ENCODE peak calls at places on chromosomes 2 and 18, in nine cellular contexts. One of them, this sample, is unnamed.

GRCh38 chr2:164917296-164917903 is 37.9 kb downstream of the SLC38A11 start:
- DNase-seq in DMS79: no peak
- DNase-seq in GM19239: no peak
- DNase-seq in fibroblast of pulmonary artery: peak
- DNase-seq in mesothelial cell of epicardium: no peak
- DNase-seq in T-helper 1 cell: no peak
- DNase-seq in stimulated activated naive CD8-positive, alpha-beta T cell treated with anti-CD3 and anti-CD28 coated beads, Interleukin-15, amount 100 ng/mL, for 72 hours: no peak
- DNase-seq in OCI-M1: peak
- DNase-seq in PC-9: no peak
- DNase-seq in this sample: no peak

GRCh38 chr2:19051238-19051831 is 307.1 kb downstream of the OSR1 start:
- DNase-seq in DMS79: no peak
- DNase-seq in GM19239: no peak
- DNase-seq in fibroblast of pulmonary artery: no peak
- DNase-seq in mesothelial cell of epicardium: no peak
- DNase-seq in T-helper 1 cell: no peak
- DNase-seq in stimulated activated naive CD8-positive, alpha-beta T cell treated with anti-CD3 and anti-CD28 coated beads, Interleukin-15, amount 100 ng/mL, for 72 hours: no peak
- DNase-seq in OCI-M1: peak
- DNase-seq in PC-9: no peak
- DNase-seq in this sample: no peak

GRCh38 chr2:163207706-163208370 is 369.3 kb upstream of the KCNH7 start:
- DNase-seq in DMS79: no peak
- DNase-seq in GM19239: no peak
- DNase-seq in fibroblast of pulmonary artery: no peak
- DNase-seq in mesothelial cell of epicardium: no peak
- DNase-seq in T-helper 1 cell: no peak
- DNase-seq in stimulated activated naive CD8-positive, alpha-beta T cell treated with anti-CD3 and anti-CD28 coated beads, Interleukin-15, amount 100 ng/mL, for 72 hours: no peak
- DNase-seq in OCI-M1: no peak
- DNase-seq in PC-9: no peak
- DNase-seq in this sample: no peak

GRCh38 chr18:47990981-47991380 is 60.5 kb upstream of the SMAD2 start:
- DNase-seq in DMS79: no peak
- DNase-seq in GM19239: no peak
- DNase-seq in fibroblast of pulmonary artery: no peak
- DNase-seq in mesothelial cell of epicardium: no peak
- DNase-seq in T-helper 1 cell: no peak
- DNase-seq in stimulated activated naive CD8-positive, alpha-beta T cell treated with anti-CD3 and anti-CD28 coated beads, Interleukin-15, amount 100 ng/mL, for 72 hours: no peak
- DNase-seq in OCI-M1: no peak
- DNase-seq in PC-9: no peak
- DNase-seq in this sample: no peak

GRCh38 chr2:136344339-136344738 is 226.4 kb upstream of the CXCR4 start:
- DNase-seq in DMS79: no peak
- DNase-seq in GM19239: no peak
- DNase-seq in fibroblast of pulmonary artery: no peak
- DNase-seq in mesothelial cell of epicardium: no peak
- DNase-seq in T-helper 1 cell: no peak
- DNase-seq in stimulated activated naive CD8-positive, alpha-beta T cell treated with anti-CD3 and anti-CD28 coated beads, Interleukin-15, amount 100 ng/mL, for 72 hours: no peak
- DNase-seq in OCI-M1: no peak
- DNase-seq in PC-9: no peak
- DNase-seq in this sample: no peak

GRCh38 chr2:17300141-17300540 is 218.1 kb downstream of the RAD51AP2 start:
- DNase-seq in DMS79: no peak
- DNase-seq in GM19239: no peak
- DNase-seq in fibroblast of pulmonary artery: peak
- DNase-seq in mesothelial cell of epicardium: no peak
- DNase-seq in T-helper 1 cell: no peak
- DNase-seq in stimulated activated naive CD8-positive, alpha-beta T cell treated with anti-CD3 and anti-CD28 coated beads, Interleukin-15, amount 100 ng/mL, for 72 hours: no peak
- DNase-seq in OCI-M1: peak
- DNase-seq in PC-9: peak
- DNase-seq in this sample: no peak

GRCh38 chr18:21303913-21304312 is 61.9 kb downstream of the GREB1L start:
- DNase-seq in DMS79: no peak
- DNase-seq in GM19239: no peak
- DNase-seq in fibroblast of pulmonary artery: no peak
- DNase-seq in mesothelial cell of epicardium: no peak
- DNase-seq in T-helper 1 cell: no peak
- DNase-seq in stimulated activated naive CD8-positive, alpha-beta T cell treated with anti-CD3 and anti-CD28 coated beads, Interleukin-15, amount 100 ng/mL, for 72 hours: no peak
- DNase-seq in OCI-M1: no peak
- DNase-seq in PC-9: peak
- DNase-seq in this sample: no peak

GRCh38 chr2:121019756-121020155 is 265.2 kb downstream of the TFCP2L1 start:
- DNase-seq in DMS79: no peak
- DNase-seq in GM19239: no peak
- DNase-seq in fibroblast of pulmonary artery: no peak
- DNase-seq in mesothelial cell of epicardium: no peak
- DNase-seq in T-helper 1 cell: no peak
- DNase-seq in stimulated activated naive CD8-positive, alpha-beta T cell treated with anti-CD3 and anti-CD28 coated beads, Interleukin-15, amount 100 ng/mL, for 72 hours: no peak
- DNase-seq in OCI-M1: no peak
- DNase-seq in PC-9: no peak
- DNase-seq in this sample: no peak

GRCh38 chr2:106197878-106198277 is 3.8 kb upstream of the UXS1 start:
- DNase-seq in DMS79: no peak
- DNase-seq in GM19239: no peak
- DNase-seq in fibroblast of pulmonary artery: peak
- DNase-seq in mesothelial cell of epicardium: no peak
- DNase-seq in T-helper 1 cell: no peak
- DNase-seq in stimulated activated naive CD8-positive, alpha-beta T cell treated with anti-CD3 and anti-CD28 coated beads, Interleukin-15, amount 100 ng/mL, for 72 hours: no peak
- DNase-seq in OCI-M1: no peak
- DNase-seq in PC-9: peak
- DNase-seq in this sample: no peak

GRCh38 chr2:97671526-97671925 is 2.0 kb downstream of the C2orf92 start:
- DNase-seq in DMS79: no peak
- DNase-seq in GM19239: no peak
- DNase-seq in fibroblast of pulmonary artery: no peak
- DNase-seq in mesothelial cell of epicardium: peak
- DNase-seq in T-helper 1 cell: no peak
- DNase-seq in stimulated activated naive CD8-positive, alpha-beta T cell treated with anti-CD3 and anti-CD28 coated beads, Interleukin-15, amount 100 ng/mL, for 72 hours: no peak
- DNase-seq in OCI-M1: no peak
- DNase-seq in PC-9: no peak
- DNase-seq in this sample: no peak

GRCh38 chr2:207334631-207335371 is 169.1 kb upstream of the KLF7 start:
- DNase-seq in DMS79: no peak
- DNase-seq in GM19239: no peak
- DNase-seq in fibroblast of pulmonary artery: peak
- DNase-seq in mesothelial cell of epicardium: no peak
- DNase-seq in T-helper 1 cell: peak
- DNase-seq in stimulated activated naive CD8-positive, alpha-beta T cell treated with anti-CD3 and anti-CD28 coated beads, Interleukin-15, amount 100 ng/mL, for 72 hours: no peak
- DNase-seq in OCI-M1: no peak
- DNase-seq in PC-9: peak
- DNase-seq in this sample: no peak

GRCh38 chr2:233469261-233470006 is 97.1 kb downstream of the USP40 start:
- DNase-seq in DMS79: no peak
- DNase-seq in GM19239: no peak
- DNase-seq in fibroblast of pulmonary artery: no peak
- DNase-seq in mesothelial cell of epicardium: no peak
- DNase-seq in T-helper 1 cell: no peak
- DNase-seq in stimulated activated naive CD8-positive, alpha-beta T cell treated with anti-CD3 and anti-CD28 coated beads, Interleukin-15, amount 100 ng/mL, for 72 hours: no peak
- DNase-seq in OCI-M1: no peak
- DNase-seq in PC-9: no peak
- DNase-seq in this sample: no peak

GRCh38 chr2:216215991-216216390 is 106.8 kb downstream of the XRCC5 start:
- DNase-seq in DMS79: no peak
- DNase-seq in GM19239: no peak
- DNase-seq in fibroblast of pulmonary artery: peak
- DNase-seq in mesothelial cell of epicardium: no peak
- DNase-seq in T-helper 1 cell: no peak
- DNase-seq in stimulated activated naive CD8-positive, alpha-beta T cell treated with anti-CD3 and anti-CD28 coated beads, Interleukin-15, amount 100 ng/mL, for 72 hours: no peak
- DNase-seq in OCI-M1: peak
- DNase-seq in PC-9: no peak
- DNase-seq in this sample: no peak

GRCh38 chr2:38274286-38275276 is 102.5 kb downstream of the ATL2 start:
- DNase-seq in DMS79: peak
- DNase-seq in GM19239: peak
- DNase-seq in fibroblast of pulmonary artery: peak
- DNase-seq in mesothelial cell of epicardium: no peak
- DNase-seq in T-helper 1 cell: peak
- DNase-seq in stimulated activated naive CD8-positive, alpha-beta T cell treated with anti-CD3 and anti-CD28 coated beads, Interleukin-15, amount 100 ng/mL, for 72 hours: peak
- DNase-seq in OCI-M1: peak
- DNase-seq in PC-9: peak
- DNase-seq in this sample: peak

GRCh38 chr2:96254592-96254991 is 11.2 kb downstream of the TMEM127 start:
- DNase-seq in DMS79: no peak
- DNase-seq in GM19239: no peak
- DNase-seq in fibroblast of pulmonary artery: no peak
- DNase-seq in mesothelial cell of epicardium: no peak
- DNase-seq in T-helper 1 cell: no peak
- DNase-seq in stimulated activated naive CD8-positive, alpha-beta T cell treated with anti-CD3 and anti-CD28 coated beads, Interleukin-15, amount 100 ng/mL, for 72 hours: no peak
- DNase-seq in OCI-M1: no peak
- DNase-seq in PC-9: no peak
- DNase-seq in this sample: no peak

GRCh38 chr2:181152221-181152620 is 171.8 kb downstream of the UBE2E3 start:
- DNase-seq in DMS79: no peak
- DNase-seq in GM19239: no peak
- DNase-seq in fibroblast of pulmonary artery: no peak
- DNase-seq in mesothelial cell of epicardium: no peak
- DNase-seq in T-helper 1 cell: no peak
- DNase-seq in stimulated activated naive CD8-positive, alpha-beta T cell treated with anti-CD3 and anti-CD28 coated beads, Interleukin-15, amount 100 ng/mL, for 72 hours: no peak
- DNase-seq in OCI-M1: no peak
- DNase-seq in PC-9: no peak
- DNase-seq in this sample: no peak

GRCh38 chr18:56381151-56381550 is 257.2 kb downstream of the TXNL1 start:
- DNase-seq in DMS79: no peak
- DNase-seq in GM19239: no peak
- DNase-seq in fibroblast of pulmonary artery: no peak
- DNase-seq in mesothelial cell of epicardium: no peak
- DNase-seq in T-helper 1 cell: no peak
- DNase-seq in stimulated activated naive CD8-positive, alpha-beta T cell treated with anti-CD3 and anti-CD28 coated beads, Interleukin-15, amount 100 ng/mL, for 72 hours: no peak
- DNase-seq in OCI-M1: no peak
- DNase-seq in PC-9: no peak
- DNase-seq in this sample: no peak

GRCh38 chr18:36035253-36035652 is 32.1 kb downstream of the RPRD1A start:
- DNase-seq in DMS79: peak
- DNase-seq in GM19239: no peak
- DNase-seq in fibroblast of pulmonary artery: no peak
- DNase-seq in mesothelial cell of epicardium: no peak
- DNase-seq in T-helper 1 cell: no peak
- DNase-seq in stimulated activated naive CD8-positive, alpha-beta T cell treated with anti-CD3 and anti-CD28 coated beads, Interleukin-15, amount 100 ng/mL, for 72 hours: no peak
- DNase-seq in OCI-M1: no peak
- DNase-seq in PC-9: no peak
- DNase-seq in this sample: no peak

GRCh38 chr2:54471221-54471711 is 15.1 kb downstream of the SPTBN1 start:
- DNase-seq in DMS79: peak
- DNase-seq in GM19239: no peak
- DNase-seq in fibroblast of pulmonary artery: peak
- DNase-seq in mesothelial cell of epicardium: peak
- DNase-seq in T-helper 1 cell: no peak
- DNase-seq in stimulated activated naive CD8-positive, alpha-beta T cell treated with anti-CD3 and anti-CD28 coated beads, Interleukin-15, amount 100 ng/mL, for 72 hours: no peak
- DNase-seq in OCI-M1: no peak
- DNase-seq in PC-9: peak
- DNase-seq in this sample: peak

This sample was measured in HuH-7.5.